ENCODE peak calls at places on chromosomes 12 and 14, in five cellular contexts. H is WERI-Rb-1, F is esophagus muscularis mucosa, U is lower lobe of right lung, Y is PC-3. P is an unnamed sample.

GRCh38 chr14:92973265-92973797 is 50.4 kb downstream of the CHGA start:
- DNase-seq in F (peak; percentile 94), U (peak; percentile 76), H (peak; percentile 91), Y (peak; percentile 73), P (peak; percentile 11)

GRCh38 chr12:71556881-71557280 is 106.8 kb downstream of the ZFC3H1 start:
- DNase-seq in U (no peak), H (no peak), Y (peak; percentile 89), F (no peak), P (peak; percentile 77)

GRCh38 chr14:99819514-99819913 is 26.3 kb downstream of the EML1 start:
- DNase-seq in H (no peak), F (no peak), U (no peak), Y (no peak), P (no peak)

GRCh38 chr12:21561158-21561557 is 35.1 kb downstream of the SPX start:
- DNase-seq in H (no peak), U (no peak), Y (no peak), F (no peak), P (no peak)

GRCh38 chr12:127400231-127400630 is 866.7 kb upstream of the TMEM132C start:
- DNase-seq in Y (peak; percentile 50), U (no peak), F (peak; percentile 45), H (no peak), P (no peak)

GRCh38 chr12:122499991-122500684 is 594 bp downstream of the ZCCHC8 start:
- DNase-seq in Y (peak; percentile 70), U (peak; percentile 66), F (peak; percentile 92), H (peak; percentile 59), P (peak; percentile 74)

GRCh38 chr12:44696542-44696941 is 179.6 kb downstream of the NELL2 start:
- DNase-seq in H (no peak), Y (peak; percentile 34), F (no peak), U (no peak), P (peak; percentile 44)

GRCh38 chr12:54053625-54054441 is at the start of gene HOXC4:
- DNase-seq in H (no peak), U (no peak), Y (no peak), F (no peak), P (peak; percentile 67)

GRCh38 chr14:35416108-35416750 is 11.7 kb upstream of the NFKBIA start:
- DNase-seq in F (no peak), U (no peak), Y (peak; percentile 55), H (no peak), P (no peak)

GRCh38 chr12:55780695-55781094 is 36.8 kb downstream of the SARNP start:
- DNase-seq in Y (no peak), H (no peak), U (no peak), F (no peak), P (no peak)

GRCh38 chr12:48356041-48356768 is 5.5 kb upstream of the ZNF641 start:
- DNase-seq in Y (peak; percentile 86), F (no peak), U (no peak), H (peak; percentile 34), P (no peak)

GRCh38 chr14:35121026-35121886 is 534 bp downstream of the PPP2R3C start:
- DNase-seq in H (no peak), U (peak; percentile 51), F (no peak), Y (no peak), P (peak; percentile 20)

GRCh38 chr12:87813476-87814234 is 215.5 kb downstream of the C12orf50 start:
- DNase-seq in F (no peak), H (no peak), Y (peak; percentile 64), U (no peak), P (no peak)

GRCh38 chr14:68462683-68463082 is 330.2 kb downstream of the ZFP36L1 start:
- DNase-seq in U (no peak), H (no peak), F (no peak), Y (no peak), P (no peak)
- TF ChIP-seq CTCF in U (no peak), H (no peak), F (no peak), Y (no peak), P (no peak)

GRCh38 chr12:117344716-117345115 is 16.7 kb downstream of the NOS1 start:
- DNase-seq in U (no peak), Y (peak; percentile 93), F (no peak), H (no peak), P (no peak)
- H3K36me3 ChIP-seq in U (no peaks in the 10 kb centered on the region), Y (no peaks in the 10 kb centered on the region), F (no peaks in the 10 kb centered on the region), H (no peaks in the 10 kb centered on the region), P (peaks cover 3% of the 10 kb centered on the region)

DNA sequence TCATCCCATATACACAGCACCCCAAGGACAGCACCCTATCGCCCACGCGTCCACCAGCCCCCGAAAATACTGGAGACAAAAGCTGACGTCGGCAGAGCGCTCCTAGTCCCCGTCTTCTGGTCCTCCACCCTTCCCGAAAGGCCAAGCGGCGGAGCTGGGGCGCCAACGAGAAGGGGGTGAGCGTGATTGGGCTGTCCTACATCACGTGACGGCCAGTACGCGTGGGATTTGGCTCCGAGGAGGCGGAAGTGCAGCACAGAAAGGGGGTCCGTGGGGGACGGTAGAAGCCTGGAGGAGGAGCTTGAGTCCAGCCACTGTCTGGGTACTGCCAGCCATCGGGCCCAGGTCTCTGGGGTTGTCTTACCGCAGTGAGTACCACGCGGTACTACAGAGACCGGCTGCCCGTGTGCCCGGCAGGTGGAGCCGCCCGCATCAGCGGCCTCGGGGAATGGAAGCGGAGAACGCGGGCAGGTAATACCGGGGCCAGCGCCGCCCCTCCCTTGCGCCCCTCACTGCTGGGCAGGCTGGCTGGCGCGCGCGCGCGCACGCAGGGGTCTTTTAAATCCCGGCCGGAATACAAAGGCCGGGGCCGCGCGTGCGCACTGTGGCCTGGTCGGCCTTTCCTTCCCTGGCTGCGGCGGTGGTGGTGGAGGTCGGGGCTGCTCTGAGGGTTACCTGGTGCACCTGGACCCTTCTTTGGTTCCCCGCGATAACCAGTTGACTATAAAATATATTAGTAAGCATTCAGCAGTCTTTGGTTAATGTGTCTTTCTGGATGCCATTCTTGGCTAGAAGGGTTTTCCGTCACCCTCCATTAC is at the start of gene TDG:
- DNase-seq in U (peak; percentile 98), Y (peak; percentile 99), H (peak; percentile 99), F (peak; percentile 99), P (peak; percentile 99)
- TF ChIP-seq CTCF in U (no peak), Y (no peak), H (peak; percentile 6), F (no peak), P (no peak)

GRCh38 chr12:114626-115211 is 48.2 kb downstream of the IQSEC3 start:
- DNase-seq in Y (no peak), U (no peak), F (no peak), H (peak; percentile 42), P (no peak)
- H3K36me3 ChIP-seq in Y (no peaks in the 10 kb centered on the region), U (no peaks in the 10 kb centered on the region), F (no peaks in the 10 kb centered on the region), H (no peaks in the 10 kb centered on the region), P (no peaks in the 10 kb centered on the region)

GRCh38 chr12:90010089-90010488 is 301.5 kb upstream of the ATP2B1 start:
- DNase-seq in Y (no peak), H (peak; percentile 57), U (no peak), F (no peak), P (peak; percentile 79)
- TF ChIP-seq CTCF in Y (peak; percentile 31), H (peak; percentile 22), U (no peak), F (no peak), P (peak; percentile 66)

P was measured in A673.